ENCODE peak calls at places on chromosomes 13 and 19, in four cellular contexts. K is IMR-90, M is K562, F is A549. W is an unnamed sample.

GRCh38 chr19:40805258-40805868 is 6.4 kb downstream of the EGLN2 start:
- DNase-seq in K (no peak), M (no peak), F (no peak), W (no peak)

GRCh38 chr13:100818706-100819105 is 144.1 kb upstream of the TMTC4 start:
- DNase-seq in K (no peak), M (no peak), F (no peak), W (no peak)

GRCh38 chr19:48415395-48415794 is 21.9 kb downstream of the GRIN2D start:
- DNase-seq in K (peak; percentile 36), M (peak; percentile 96), F (peak; percentile 93), W (no peak)

GRCh38 chr19:900302-901111 is 7.2 kb downstream of the RNU6-9 start:
- DNase-seq in K (no peak), M (peak; percentile 88), F (peak; percentile 62), W (no peak)

GRCh38 chr13:73225983-73226382 is 167.2 kb downstream of the KLF5 start:
- DNase-seq in K (no peak), M (no peak), F (no peak), W (no peak)

GRCh38 chr19:42563352-42564210 is 31.1 kb downstream of the CEACAM8 start:
- DNase-seq in K (peak; percentile 39), M (peak; percentile 45), F (peak; percentile 76), W (no peak)

GRCh38 chr13:95603887-95604533 is 40.5 kb downstream of the DZIP1 start:
- DNase-seq in K (no peak), M (no peak), F (peak; percentile 74), W (no peak)

GRCh38 chr13:75123428-75123827 is 358.5 kb downstream of the TBC1D4 start:
- DNase-seq in K (no peak), M (no peak), F (no peak), W (no peak)

GRCh38 chr13:104571161-104571889 is 1505.1 kb upstream of the SLC10A2 start:
- DNase-seq in K (peak; percentile 82), M (peak; percentile 0), F (peak; percentile 42), W (no peak)

GRCh38 chr19:11581740-11582139 is 4.3 kb upstream of the ACP5 start:
- DNase-seq in K (peak; percentile 52), M (peak; percentile 81), F (no peak), W (peak; percentile 96)

GRCh38 chr13:112831196-112831595 is 137.8 kb upstream of the MCF2L start:
- DNase-seq in K (no peak), M (no peak), F (no peak), W (no peak)

GRCh38 chr13:48973845-48974431 is 1.8 kb upstream of the FNDC3A start:
- DNase-seq in K (no peak), M (no peak), F (no peak), W (no peak)

GRCh38 chr13:32033744-32034143 is 2.2 kb downstream of the FRY start:
- DNase-seq in K (peak; percentile 33), M (no peak), F (no peak), W (no peak)

GRCh38 chr13:73914119-73914518 is 220.1 kb downstream of the KLF12 start:
- DNase-seq in K (no peak), M (no peak), F (no peak), W (no peak)

GRCh38 chr19:51712461-51713081 is 11.2 kb downstream of the HAS1 start:
- DNase-seq in K (peak; percentile 35), M (peak; percentile 65), F (peak; percentile 83), W (no peak)

GRCh38 chr19:13208964-13209796 is 59.0 kb downstream of the IER2 start:
- DNase-seq in K (no peak), M (no peak), F (no peak), W (no peak)

GRCh38 chr19:50362656-50363424 is 2.6 kb downstream of the NAPSA start:
- DNase-seq in K (no peak), M (peak; percentile 84), F (no peak), W (no peak)

GRCh38 chr19:18419699-18420460 is 682 bp downstream of the SSBP4 start:
- DNase-seq in K (no peak), M (peak; percentile 59), F (no peak), W (no peak)

GRCh38 chr13:110916671-110917142 is 1.8 kb upstream of the ANKRD10 start:
- DNase-seq in K (peak; percentile 79), M (no peak), F (no peak), W (no peak)

GRCh38 chr19:3026768-3027167 is 2.3 kb downstream of the TLE2 start:
- DNase-seq in K (no peak), M (no peak), F (no peak), W (no peak)

GRCh38 chr19:2782936-2783780 is at the start of gene SGTA:
- DNase-seq in K (peak; percentile 99), M (peak; percentile 99), F (peak; percentile 99), W (peak; percentile 98)

GRCh38 chr19:33385956-33386355 is 12.4 kb downstream of the CEBPG start:
- DNase-seq in K (no peak), M (no peak), F (no peak), W (no peak)

GRCh38 chr13:45807520-45808099 is 43.9 kb downstream of the SIAH3 start:
- DNase-seq in K (peak; percentile 17), M (peak; percentile 44), F (peak; percentile 33), W (peak; percentile 8)

GRCh38 chr19:18408053-18408476 is 10.6 kb upstream of the LRRC25 start:
- DNase-seq in K (no peak), M (peak; percentile 81), F (no peak), W (peak; percentile 87)

GRCh38 chr19:31346660-31347059 is 2.6 kb downstream of the TSHZ3 start:
- DNase-seq in K (no peak), M (no peak), F (no peak), W (no peak)

GRCh38 chr19:31348416-31349159 is 648 bp downstream of the TSHZ3 start:
- DNase-seq in K (no peak), M (no peak), F (peak; percentile 47), W (no peak)

GRCh38 chr19:31347356-31347755 is 1.9 kb downstream of the TSHZ3 start:
- DNase-seq in K (peak; percentile 49), M (no peak), F (no peak), W (no peak)

GRCh38 chr19:31349160-31349881 is at the start of gene TSHZ3:
- DNase-seq in K (peak; percentile 87), M (peak; percentile 24), F (peak; percentile 78), W (no peak)

DNA sequence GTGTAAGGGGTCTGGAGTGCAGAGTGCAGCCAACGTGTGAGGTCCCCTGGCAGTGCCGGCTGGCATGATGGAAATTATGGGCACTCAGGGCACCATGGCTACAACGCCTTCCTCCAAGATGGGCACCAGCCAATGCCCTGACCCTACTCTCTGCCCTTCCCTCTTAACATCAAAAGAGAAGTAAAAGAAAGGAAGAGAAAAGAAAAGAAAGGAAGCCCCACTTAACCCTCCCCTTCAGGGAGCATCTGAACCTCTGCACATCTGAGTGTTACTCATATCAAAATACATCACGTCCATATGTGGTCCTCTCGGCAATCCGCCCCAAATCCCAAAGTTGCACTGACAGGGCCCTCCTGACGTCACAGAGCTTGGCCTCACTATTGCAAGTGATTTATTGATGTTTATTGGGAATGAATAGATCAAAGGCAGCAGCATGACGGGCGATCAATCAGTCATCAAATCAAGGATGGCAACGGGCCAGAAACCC is 1.4 kb downstream of the TSHZ3 start:
- DNase-seq in K (peak; percentile 87), M (no peak), F (no peak), W (no peak)
- TF ChIP-seq ELK1 in K (no peak), M (no peak), F (no peak), W (no peak)

GRCh38 chr13:82693607-82694006 is 1188.7 kb downstream of the SLITRK1 start:
- DNase-seq in K (no peak), M (no peak), F (no peak), W (no peak)

GRCh38 chr13:82688400-82688999 is 1193.8 kb downstream of the SLITRK1 start:
- DNase-seq in K (peak; percentile 2), M (no peak), F (no peak), W (no peak)
- TF ChIP-seq ELK1 in K (no peak), M (no peak), F (no peak), W (no peak)

DNA sequence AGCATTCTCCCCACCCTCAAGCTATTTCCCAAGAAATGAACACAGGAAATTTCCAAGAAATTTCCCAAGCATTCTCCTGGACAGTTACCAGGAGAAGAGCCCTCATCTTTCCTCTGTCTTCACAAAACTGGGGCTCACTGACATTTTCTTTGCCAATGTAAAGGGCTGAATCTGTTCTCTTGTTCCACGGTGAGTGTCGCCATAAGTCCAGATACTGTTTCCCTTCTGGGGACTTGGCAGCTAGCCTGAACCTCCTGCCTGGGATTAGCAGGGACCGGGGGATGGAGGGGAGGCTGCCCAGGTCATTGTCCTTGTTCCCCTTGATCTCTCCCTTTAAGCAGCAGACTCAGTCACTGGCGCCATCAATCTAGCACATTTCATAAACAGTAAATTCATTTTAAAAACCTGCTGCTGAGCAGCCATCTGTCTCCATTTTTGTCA is 172.8 kb downstream of the DNAJC15 start:
- DNase-seq in K (peak; percentile 8), M (no peak), F (no peak), W (no peak)
- TF ChIP-seq ELK1 in K (no peak), M (no peak), F (no peak), W (no peak)

DNA sequence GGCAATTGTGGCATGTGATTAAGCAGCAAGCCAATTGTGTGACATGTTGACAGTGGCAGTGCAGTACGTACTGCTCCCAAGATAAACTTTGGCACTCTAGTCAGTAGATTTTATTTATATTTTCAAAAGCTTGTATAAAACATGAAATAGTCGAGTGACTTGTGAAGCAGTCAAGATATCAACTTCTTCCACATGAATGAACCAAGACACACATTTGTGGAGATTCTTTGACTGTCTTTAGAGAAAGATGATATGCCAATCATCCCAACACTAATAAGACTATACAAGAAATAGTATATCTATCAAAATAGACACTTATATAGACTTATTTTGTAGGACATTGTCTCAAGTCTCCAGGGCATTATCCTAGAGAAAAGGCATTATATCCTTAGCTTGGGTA is 538.0 kb downstream of the DCT start:
- DNase-seq in K (no peak), M (no peak), F (no peak), W (no peak)
- TF ChIP-seq ELK1 in K (no peak), M (no peak), F (no peak), W (no peak)

GRCh38 chr19:56132316-56132822 is 8.7 kb upstream of the ZNF444 start:
- DNase-seq in K (peak; percentile 66), M (no peak), F (no peak), W (no peak)

GRCh38 chr19:56134655-56134922 is 6.5 kb upstream of the ZNF444 start:
- DNase-seq in K (no peak), M (no peak), F (no peak), W (no peak)

GRCh38 chr19:56131651-56132050 is 9.4 kb upstream of the ZNF444 start:
- DNase-seq in K (no peak), M (no peak), F (no peak), W (no peak)

GRCh38 chr19:56136362-56136761 is 4.7 kb upstream of the ZNF444 start:
- DNase-seq in K (no peak), M (no peak), F (no peak), W (no peak)

DNA sequence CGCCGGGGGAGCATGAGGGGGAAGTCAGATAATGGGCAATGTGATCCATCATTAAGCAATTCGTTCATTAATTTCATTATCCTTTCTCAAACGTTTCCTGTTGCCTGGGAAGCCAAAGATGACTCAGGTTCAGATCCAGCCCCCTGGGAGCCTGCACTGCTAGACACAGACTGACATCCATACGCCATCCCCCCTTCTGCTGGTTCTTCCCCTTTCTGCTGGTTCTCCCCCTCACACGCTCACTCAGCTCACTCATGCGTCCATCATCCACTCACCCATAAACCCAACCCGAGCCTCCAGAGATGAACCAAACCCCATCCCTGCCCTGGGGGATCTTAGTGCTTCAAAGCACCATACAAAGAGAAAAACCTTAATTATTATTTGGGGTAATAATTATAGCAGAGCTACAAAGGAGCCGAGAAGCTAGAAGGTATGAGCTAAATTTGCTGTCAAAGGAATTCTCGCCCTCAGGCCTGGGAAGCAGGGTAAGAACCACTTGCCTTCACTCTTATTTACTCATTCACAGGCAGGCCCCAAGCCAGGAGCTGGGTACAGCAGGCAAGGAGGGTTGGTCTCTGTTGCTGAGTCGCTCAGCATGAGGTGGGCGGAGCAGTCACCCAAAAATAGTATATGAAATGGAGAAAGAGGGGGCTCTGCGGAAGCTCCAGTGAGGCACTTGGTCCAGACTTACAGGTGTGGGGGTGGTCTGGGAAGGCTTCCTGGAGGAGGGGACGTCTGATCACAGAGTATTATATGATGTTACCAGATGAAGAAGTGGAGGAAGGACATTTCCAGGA is 7.0 kb upstream of the ZNF444 start:
- DNase-seq in K (peak; percentile 17), M (no peak), F (peak; percentile 32), W (no peak)
- TF ChIP-seq ELK1 in K (no peak), M (no peak), F (no peak), W (no peak)